ENCODE peak calls at places on chromosomes 7 and 10, in four cellular contexts. Q, C, B and G are unnamed samples.

GRCh38 chr10:44234471-44234850 is 150.4 kb downstream of the CXCL12 start:
- DNase-seq in Q (no peak), C (no peak), B (peak; percentile 7), G (no peak)

GRCh38 chr10:112728997-112729396 is 221.1 kb upstream of the TCF7L2 start:
- DNase-seq in Q (no peak), C (no peak), B (no peak), G (no peak)

GRCh38 chr10:16646474-16647059 is 124.9 kb upstream of the C1QL3 start:
- DNase-seq in Q (no peak), C (no peak), B (no peak), G (no peak)

GRCh38 chr10:77195101-77195500 is 442.5 kb downstream of the KCNMA1 start:
- DNase-seq in Q (peak; percentile 16), C (peak; percentile 62), B (peak; percentile 89), G (no peak)

GRCh38 chr10:12191715-12192114 is 4.0 kb downstream of the NUDT5 start:
- DNase-seq in Q (peak; percentile 18), C (no peak), B (no peak), G (no peak)

GRCh38 chr10:3287566-3288445 is 115.2 kb upstream of the PITRM1 start:
- DNase-seq in Q (no peak), C (no peak), B (no peak), G (peak; percentile 79)

GRCh38 chr7:106217089-106217542 is 67.7 kb downstream of the NAMPT start:
- DNase-seq in Q (peak; percentile 92), C (peak; percentile 48), B (peak; percentile 67), G (peak; percentile 24)

GRCh38 chr7:101245147-101245668 is 327 bp upstream of the FIS1 start:
- DNase-seq in Q (no peak), C (no peak), B (no peak), G (no peak)

GRCh38 chr7:140060243-140060630 is 2.5 kb downstream of the PARP12 start:
- DNase-seq in Q (peak; percentile 48), C (no peak), B (no peak), G (no peak)

GRCh38 chr10:1180836-1181235 is 124.7 kb downstream of the WDR37 start:
- DNase-seq in Q (no peak), C (no peak), B (no peak), G (no peak)

GRCh38 chr10:132983250-132984007 is 41.1 kb upstream of the CFAP46 start:
- DNase-seq in Q (no peak), C (no peak), B (no peak), G (no peak)